ENCODE peak calls at places on chromosomes 5 and 9, in ten cellular contexts. One of them, this sample, is unnamed.

GRCh38 chr5:43396762-43397304 is 15.4 kb downstream of the CCL28 start:
- DNase-seq in transverse colon: peak; percentile 45
- DNase-seq in A549: no peak
- DNase-seq in kidney: peak; percentile 89
- DNase-seq in choroid plexus epithelial cell: peak; percentile 34
- DNase-seq in fibroblast of pulmonary artery: peak; percentile 22
- DNase-seq in fibroblast of the aortic adventitia: peak; percentile 27
- DNase-seq in right atrium auricular region: peak; percentile 59
- DNase-seq in HFFc6: no peak
- DNase-seq in tibial artery: peak; percentile 77
- DNase-seq in this sample: no peak

GRCh38 chr5:110768138-110768845 is 29.5 kb downstream of the SLC25A46 start:
- DNase-seq in A549: no peak
- DNase-seq in kidney: no peak
- DNase-seq in fibroblast of pulmonary artery: peak; percentile 53
- DNase-seq in fibroblast of the aortic adventitia: peak; percentile 81
- DNase-seq in transverse colon: no peak
- DNase-seq in choroid plexus epithelial cell: peak; percentile 70
- DNase-seq in right atrium auricular region: no peak
- DNase-seq in HFFc6: no peak
- DNase-seq in tibial artery: no peak
- DNase-seq in this sample: no peak

GRCh38 chr9:133575673-133576590 is 33.3 kb downstream of the FAM163B start:
- DNase-seq in transverse colon: no peak
- DNase-seq in fibroblast of pulmonary artery: no peak
- DNase-seq in kidney: no peak
- DNase-seq in HFFc6: no peak
- DNase-seq in A549: no peak
- DNase-seq in right atrium auricular region: no peak
- DNase-seq in tibial artery: no peak
- DNase-seq in choroid plexus epithelial cell: no peak
- DNase-seq in fibroblast of the aortic adventitia: no peak
- DNase-seq in this sample: no peak

GRCh38 chr5:151098185-151098813 is 17.5 kb upstream of the TNIP1 start:
- DNase-seq in right atrium auricular region: no peak
- DNase-seq in kidney: no peak
- DNase-seq in HFFc6: no peak
- DNase-seq in A549: no peak
- DNase-seq in choroid plexus epithelial cell: no peak
- DNase-seq in transverse colon: no peak
- DNase-seq in fibroblast of the aortic adventitia: no peak
- DNase-seq in fibroblast of pulmonary artery: no peak
- DNase-seq in tibial artery: no peak
- DNase-seq in this sample: no peak

GRCh38 chr5:2383678-2384025 is 367.8 kb downstream of the IRX2 start:
- DNase-seq in right atrium auricular region: no peak
- DNase-seq in A549: no peak
- DNase-seq in tibial artery: no peak
- DNase-seq in transverse colon: no peak
- DNase-seq in choroid plexus epithelial cell: no peak
- DNase-seq in fibroblast of pulmonary artery: no peak
- DNase-seq in kidney: no peak
- DNase-seq in HFFc6: no peak
- DNase-seq in fibroblast of the aortic adventitia: no peak
- DNase-seq in this sample: no peak

GRCh38 chr5:154097031-154097430 is 58.3 kb downstream of the MFAP3 start:
- DNase-seq in A549: no peak
- DNase-seq in HFFc6: no peak
- DNase-seq in transverse colon: no peak
- DNase-seq in fibroblast of pulmonary artery: no peak
- DNase-seq in tibial artery: no peak
- DNase-seq in choroid plexus epithelial cell: no peak
- DNase-seq in kidney: no peak
- DNase-seq in right atrium auricular region: no peak
- DNase-seq in fibroblast of the aortic adventitia: no peak
- DNase-seq in this sample: no peak

GRCh38 chr9:114722937-114723620 is 41.1 kb upstream of the TEX48 start:
- DNase-seq in tibial artery: no peak
- DNase-seq in HFFc6: no peak
- DNase-seq in fibroblast of the aortic adventitia: peak; percentile 29
- DNase-seq in kidney: no peak
- DNase-seq in right atrium auricular region: no peak
- DNase-seq in transverse colon: no peak
- DNase-seq in A549: no peak
- DNase-seq in fibroblast of pulmonary artery: no peak
- DNase-seq in choroid plexus epithelial cell: no peak
- DNase-seq in this sample: no peak

GRCh38 chr9:109035684-109036423 is 22.6 kb upstream of the CTNNAL1 start:
- DNase-seq in kidney: no peak
- DNase-seq in A549: peak; percentile 50
- DNase-seq in fibroblast of the aortic adventitia: peak; percentile 91
- DNase-seq in transverse colon: no peak
- DNase-seq in choroid plexus epithelial cell: peak; percentile 92
- DNase-seq in fibroblast of pulmonary artery: peak; percentile 86
- DNase-seq in HFFc6: peak; percentile 81
- DNase-seq in right atrium auricular region: peak; percentile 68
- DNase-seq in tibial artery: no peak
- DNase-seq in this sample: no peak

GRCh38 chr5:137761560-137761959 is 7.4 kb upstream of the HNRNPA0 start:
- DNase-seq in right atrium auricular region: no peak
- DNase-seq in fibroblast of pulmonary artery: no peak
- DNase-seq in HFFc6: no peak
- DNase-seq in A549: no peak
- DNase-seq in kidney: no peak
- DNase-seq in choroid plexus epithelial cell: no peak
- DNase-seq in fibroblast of the aortic adventitia: no peak
- DNase-seq in transverse colon: no peak
- DNase-seq in tibial artery: no peak
- DNase-seq in this sample: no peak

GRCh38 chr5:154189256-154189818 is 1.2 kb upstream of the GALNT10 start:
- DNase-seq in right atrium auricular region: peak; percentile 60
- DNase-seq in tibial artery: peak; percentile 69
- DNase-seq in fibroblast of the aortic adventitia: no peak
- DNase-seq in transverse colon: peak; percentile 29
- DNase-seq in choroid plexus epithelial cell: peak; percentile 23
- DNase-seq in fibroblast of pulmonary artery: no peak
- DNase-seq in kidney: peak; percentile 75
- DNase-seq in HFFc6: no peak
- DNase-seq in A549: no peak
- DNase-seq in this sample: no peak

GRCh38 chr5:133406632-133407276 is 205.6 kb downstream of the FSTL4 start:
- DNase-seq in A549: no peak
- DNase-seq in tibial artery: no peak
- DNase-seq in transverse colon: no peak
- DNase-seq in fibroblast of pulmonary artery: no peak
- DNase-seq in choroid plexus epithelial cell: no peak
- DNase-seq in HFFc6: no peak
- DNase-seq in fibroblast of the aortic adventitia: no peak
- DNase-seq in kidney: no peak
- DNase-seq in right atrium auricular region: no peak
- DNase-seq in this sample: no peak

GRCh38 chr9:77585335-77585786 is 62.8 kb downstream of the GNA14 start:
- DNase-seq in transverse colon: no peak
- DNase-seq in HFFc6: no peak
- DNase-seq in fibroblast of the aortic adventitia: no peak
- DNase-seq in kidney: no peak
- DNase-seq in choroid plexus epithelial cell: no peak
- DNase-seq in fibroblast of pulmonary artery: no peak
- DNase-seq in right atrium auricular region: no peak
- DNase-seq in A549: no peak
- DNase-seq in tibial artery: no peak
- DNase-seq in this sample: no peak

GRCh38 chr5:159240301-159240870 is 22.7 kb upstream of the UBLCP1 start:
- DNase-seq in HFFc6: peak; percentile 74
- DNase-seq in choroid plexus epithelial cell: peak; percentile 68
- DNase-seq in tibial artery: no peak
- DNase-seq in kidney: no peak
- DNase-seq in right atrium auricular region: no peak
- DNase-seq in transverse colon: no peak
- DNase-seq in fibroblast of the aortic adventitia: no peak
- DNase-seq in fibroblast of pulmonary artery: no peak
- DNase-seq in A549: peak; percentile 65
- DNase-seq in this sample: no peak

GRCh38 chr5:14574124-14574523 is 7.5 kb upstream of the OTULINL start:
- DNase-seq in HFFc6: no peak
- DNase-seq in A549: no peak
- DNase-seq in tibial artery: no peak
- DNase-seq in fibroblast of the aortic adventitia: no peak
- DNase-seq in choroid plexus epithelial cell: no peak
- DNase-seq in transverse colon: no peak
- DNase-seq in right atrium auricular region: no peak
- DNase-seq in fibroblast of pulmonary artery: no peak
- DNase-seq in kidney: no peak
- DNase-seq in this sample: no peak

GRCh38 chr9:111992523-111992922 is 95.9 kb downstream of the UGCG start:
- DNase-seq in choroid plexus epithelial cell: peak; percentile 85
- DNase-seq in right atrium auricular region: no peak
- DNase-seq in fibroblast of pulmonary artery: peak; percentile 61
- DNase-seq in A549: no peak
- DNase-seq in tibial artery: no peak
- DNase-seq in HFFc6: peak; percentile 45
- DNase-seq in fibroblast of the aortic adventitia: peak; percentile 60
- DNase-seq in kidney: no peak
- DNase-seq in transverse colon: no peak
- DNase-seq in this sample: no peak

DNA sequence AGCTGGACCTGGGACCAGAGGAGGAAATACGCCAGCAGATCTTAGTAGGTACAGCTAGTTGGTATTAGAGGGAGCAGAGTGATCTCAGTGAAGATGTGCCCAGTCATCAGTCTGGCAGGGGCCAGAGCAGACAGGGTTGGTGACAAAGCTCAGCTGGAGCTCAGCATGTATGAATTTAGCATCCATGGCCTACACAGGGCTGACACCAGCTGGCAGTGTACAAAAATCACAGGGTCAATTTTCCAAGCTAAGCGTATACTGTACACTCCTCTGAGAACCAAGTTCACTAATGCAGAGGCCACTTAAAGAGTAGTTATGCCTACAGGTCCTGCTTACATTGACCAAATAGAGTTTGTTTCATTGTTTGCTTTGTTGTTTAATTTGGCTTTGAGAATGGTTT is 146.6 kb downstream of the SLC24A2 start:
- DNase-seq in kidney: no peak
- DNase-seq in transverse colon: no peak
- DNase-seq in fibroblast of pulmonary artery: peak; percentile 0
- DNase-seq in choroid plexus epithelial cell: no peak
- DNase-seq in tibial artery: no peak
- DNase-seq in A549: no peak
- DNase-seq in right atrium auricular region: no peak
- DNase-seq in fibroblast of the aortic adventitia: peak; percentile 2
- DNase-seq in HFFc6: no peak
- DNase-seq in this sample: no peak
- TF ChIP-seq CTCF in kidney: no peak
- TF ChIP-seq CTCF in transverse colon: no peak
- TF ChIP-seq CTCF in fibroblast of pulmonary artery: no peak
- TF ChIP-seq CTCF in choroid plexus epithelial cell: no peak
- TF ChIP-seq CTCF in tibial artery: no peak
- TF ChIP-seq CTCF in A549: no peak
- TF ChIP-seq CTCF in right atrium auricular region: no peak
- TF ChIP-seq CTCF in fibroblast of the aortic adventitia: no peak
- TF ChIP-seq CTCF in HFFc6: no peak
- TF ChIP-seq CTCF in this sample: no peak

GRCh38 chr9:28976684-28977083 is 1403.4 kb upstream of the C9orf72 start:
- DNase-seq in A549: no peak
- DNase-seq in HFFc6: no peak
- DNase-seq in kidney: no peak
- DNase-seq in fibroblast of the aortic adventitia: no peak
- DNase-seq in right atrium auricular region: no peak
- DNase-seq in choroid plexus epithelial cell: no peak
- DNase-seq in transverse colon: no peak
- DNase-seq in tibial artery: no peak
- DNase-seq in fibroblast of pulmonary artery: no peak
- DNase-seq in this sample: no peak

GRCh38 chr9:28970241-28970654 is 1397.0 kb upstream of the C9orf72 start:
- DNase-seq in tibial artery: no peak
- DNase-seq in fibroblast of pulmonary artery: no peak
- DNase-seq in kidney: no peak
- DNase-seq in transverse colon: no peak
- DNase-seq in HFFc6: no peak
- DNase-seq in A549: no peak
- DNase-seq in fibroblast of the aortic adventitia: no peak
- DNase-seq in choroid plexus epithelial cell: no peak
- DNase-seq in right atrium auricular region: no peak
- DNase-seq in this sample: no peak

GRCh38 chr9:28976250-28976649 is 1403.0 kb upstream of the C9orf72 start:
- DNase-seq in fibroblast of the aortic adventitia: no peak
- DNase-seq in fibroblast of pulmonary artery: no peak
- DNase-seq in kidney: no peak
- DNase-seq in transverse colon: no peak
- DNase-seq in HFFc6: no peak
- DNase-seq in tibial artery: no peak
- DNase-seq in choroid plexus epithelial cell: no peak
- DNase-seq in right atrium auricular region: no peak
- DNase-seq in A549: no peak
- DNase-seq in this sample: no peak

GRCh38 chr9:28971881-28972280 is 1398.6 kb upstream of the C9orf72 start:
- DNase-seq in tibial artery: no peak
- DNase-seq in transverse colon: no peak
- DNase-seq in choroid plexus epithelial cell: no peak
- DNase-seq in fibroblast of the aortic adventitia: no peak
- DNase-seq in A549: no peak
- DNase-seq in kidney: no peak
- DNase-seq in HFFc6: no peak
- DNase-seq in right atrium auricular region: no peak
- DNase-seq in fibroblast of pulmonary artery: no peak
- DNase-seq in this sample: no peak
- TF ChIP-seq CTCF in tibial artery: no peak
- TF ChIP-seq CTCF in transverse colon: no peak
- TF ChIP-seq CTCF in choroid plexus epithelial cell: no peak
- TF ChIP-seq CTCF in fibroblast of the aortic adventitia: no peak
- TF ChIP-seq CTCF in A549: no peak
- TF ChIP-seq CTCF in kidney: no peak
- TF ChIP-seq CTCF in HFFc6: no peak
- TF ChIP-seq CTCF in right atrium auricular region: no peak
- TF ChIP-seq CTCF in fibroblast of pulmonary artery: no peak
- TF ChIP-seq CTCF in this sample: no peak

DNA sequence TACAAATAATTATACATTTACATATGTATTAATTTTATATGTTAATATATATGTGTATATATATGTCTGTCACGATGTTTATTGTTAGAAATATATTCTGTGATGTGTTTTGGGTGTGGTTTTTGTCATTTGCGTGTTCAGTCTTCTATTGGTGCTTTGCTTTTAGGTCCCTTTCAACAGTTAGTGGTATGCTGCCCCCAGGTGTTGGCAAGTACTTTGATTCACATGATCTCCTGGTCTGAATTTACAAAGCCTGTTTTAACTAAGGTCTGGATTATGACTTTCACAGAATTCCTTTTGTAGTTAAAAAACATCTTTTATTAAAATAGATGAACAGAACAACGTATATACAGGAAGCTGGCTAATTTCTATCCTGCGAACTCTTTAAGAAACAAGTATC is 271.5 kb downstream of the CCDC171 start:
- DNase-seq in A549: no peak
- DNase-seq in fibroblast of pulmonary artery: peak; percentile 52
- DNase-seq in fibroblast of the aortic adventitia: peak; percentile 44
- DNase-seq in HFFc6: no peak
- DNase-seq in tibial artery: no peak
- DNase-seq in choroid plexus epithelial cell: peak; percentile 87
- DNase-seq in transverse colon: no peak
- DNase-seq in kidney: no peak
- DNase-seq in right atrium auricular region: no peak
- DNase-seq in this sample: no peak
- TF ChIP-seq CTCF in A549: no peak
- TF ChIP-seq CTCF in fibroblast of pulmonary artery: peak; percentile 21
- TF ChIP-seq CTCF in fibroblast of the aortic adventitia: peak; percentile 14
- TF ChIP-seq CTCF in HFFc6: peak; percentile 51
- TF ChIP-seq CTCF in tibial artery: no peak
- TF ChIP-seq CTCF in choroid plexus epithelial cell: peak; percentile 59
- TF ChIP-seq CTCF in transverse colon: no peak
- TF ChIP-seq CTCF in kidney: no peak
- TF ChIP-seq CTCF in right atrium auricular region: no peak
- TF ChIP-seq CTCF in this sample: peak; percentile 53

GRCh38 chr5:22852807-22853670 is at the start of gene CDH12:
- DNase-seq in fibroblast of pulmonary artery: no peak
- DNase-seq in fibroblast of the aortic adventitia: no peak
- DNase-seq in transverse colon: no peak
- DNase-seq in A549: no peak
- DNase-seq in HFFc6: no peak
- DNase-seq in kidney: no peak
- DNase-seq in tibial artery: no peak
- DNase-seq in choroid plexus epithelial cell: peak; percentile 6
- DNase-seq in right atrium auricular region: no peak
- DNase-seq in this sample: no peak
- TF ChIP-seq CTCF in fibroblast of pulmonary artery: no peak
- TF ChIP-seq CTCF in fibroblast of the aortic adventitia: no peak
- TF ChIP-seq CTCF in transverse colon: no peak
- TF ChIP-seq CTCF in A549: no peak
- TF ChIP-seq CTCF in HFFc6: no peak
- TF ChIP-seq CTCF in kidney: no peak
- TF ChIP-seq CTCF in tibial artery: no peak
- TF ChIP-seq CTCF in choroid plexus epithelial cell: peak; percentile 0
- TF ChIP-seq CTCF in right atrium auricular region: no peak
- TF ChIP-seq CTCF in this sample: no peak